ENCODE peak calls at places on chromosomes 12 and 14, in seven cellular contexts. R is heart right ventricle, J is endodermal cell, I is tibial artery, M is left ventricle myocardium inferior, L is IMR-90, S is stomach. K is an unnamed sample. For H3K36me3 and H3K4me1, the result is how much of the 10 kb centered on the place peaks cover.

GRCh38 chr12:122961551-122962329 is 4.5 kb downstream of the ABCB9 start:
- DNase-seq in I (no peak), M (no peak), R (no peak), L (no peak), J (no peak), S (peak), K (no peak)

GRCh38 chr14:89911018-89911919 is 43.3 kb downstream of the EFCAB11 start:
- DNase-seq in L (peak), J (peak), S (peak), I (no peak), M (no peak), R (no peak), K (no peak)

GRCh38 chr12:62957233-62957953 is 22.4 kb upstream of the PPM1H start:
- DNase-seq in I (no peak), J (peak), R (no peak), L (no peak), S (no peak), M (no peak), K (no peak)

GRCh38 chr12:16573652-16574077 is 32.3 kb downstream of the LMO3 start:
- DNase-seq in I (peak), L (peak), J (peak), M (peak), R (no peak), S (no peak), K (no peak)

GRCh38 chr12:67980391-67980790 is 8.9 kb upstream of the IFNG-AS1 start:
- DNase-seq in L (peak), S (no peak), J (no peak), R (no peak), I (no peak), M (no peak), K (no peak)

GRCh38 chr14:96091941-96092411 is 52.8 kb downstream of the C14orf132 start:
- DNase-seq in J (no peak), I (peak), M (no peak), L (no peak), R (no peak), S (no peak), K (no peak)

GRCh38 chr12:53066594-53066978 is 12.6 kb downstream of the SPRYD3 start:
- DNase-seq in M (no peak), L (no peak), S (peak), J (no peak), R (no peak), I (no peak), K (no peak)

GRCh38 chr14:35261774-35262173 is 30.4 kb upstream of the PSMA6 start:
- DNase-seq in L (peak), I (no peak), J (no peak), M (no peak), R (no peak), S (no peak), K (no peak)

GRCh38 chr14:20460458-20461229 is 590 bp downstream of the PIP4P1 start:
- DNase-seq in L (no peak), S (peak), R (no peak), J (peak), M (no peak), I (peak), K (peak)

GRCh38 chr14:97458302-97459137 is 661.3 kb downstream of the VRK1 start:
- DNase-seq in L (no peak), S (peak), M (no peak), J (peak), R (peak), I (no peak), K (peak)

DNA sequence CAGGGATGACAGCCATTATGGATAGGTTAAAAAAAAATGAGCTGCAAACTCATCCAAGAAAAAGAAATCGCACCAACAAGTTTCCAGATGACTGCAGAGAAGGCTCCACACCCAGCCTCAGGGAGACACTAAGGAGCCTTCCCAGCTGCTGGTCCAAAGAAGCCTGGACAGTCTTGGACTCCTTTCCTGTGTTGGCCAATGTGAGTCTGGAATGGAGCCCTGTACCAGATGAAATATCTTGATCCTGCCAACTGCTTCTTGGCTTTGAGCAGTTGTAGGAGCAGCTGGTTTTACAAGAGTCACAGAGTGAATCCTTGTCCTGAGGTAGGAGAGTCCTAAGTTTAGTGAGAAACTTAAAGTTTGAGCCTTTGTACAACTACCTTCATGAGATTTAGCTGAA is 44.4 kb downstream of the SLC38A1 start:
- DNase-seq in L (peak), J (no peak), I (peak), M (peak), S (no peak), R (no peak), K (no peak)
- H3K36me3 ChIP-seq in L (under half), J (half or more), I (under half), M (under half), S (under half), R (under half), K (under half)

GRCh38 chr12:113863455-113863845 is 102.7 kb downstream of the RBM19 start:
- DNase-seq in L (peak), S (no peak), M (no peak), I (no peak), J (no peak), R (no peak), K (no peak)
- H3K27ac ChIP-seq in L (peak), S (no peak), M (no peak), I (no peak), J (no peak), R (no peak), K (no peak)

DNA sequence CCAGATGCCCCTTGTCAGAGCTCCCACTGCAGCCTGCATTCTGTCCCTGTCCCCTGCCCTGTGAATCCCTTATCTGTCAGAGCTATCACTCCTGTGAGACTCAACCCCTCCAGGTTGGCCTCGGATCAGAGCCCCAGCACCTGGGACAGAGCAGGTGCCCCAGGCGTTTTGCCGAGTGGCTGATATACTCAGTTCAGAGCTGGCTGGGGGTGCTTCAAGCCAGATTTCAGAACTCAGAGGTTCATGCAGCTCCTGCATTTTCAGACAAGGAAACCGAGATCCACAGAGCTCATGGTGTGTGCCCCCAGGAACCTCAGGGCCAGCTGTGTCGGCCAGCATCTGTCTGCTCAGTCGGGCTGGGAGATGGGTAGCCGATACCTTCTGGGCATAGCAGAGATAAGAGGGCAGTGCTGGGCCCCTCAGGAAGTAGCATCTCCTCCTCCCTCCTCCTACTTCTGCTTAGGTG is 228.0 kb upstream of the RTL1 start:
- DNase-seq in I (no peak), M (no peak), S (no peak), L (no peak), J (peak), R (no peak), K (peak)
- H3K4me1 ChIP-seq in I (under half), M (under half), S (under half), L (under half), J (under half), R (under half), K (under half)

GRCh38 chr12:106067606-106068205 is 71.0 kb downstream of the NUAK1 start:
- DNase-seq in I (no peak), L (no peak), S (no peak), J (no peak), M (no peak), R (no peak), K (no peak)

GRCh38 chr12:106068296-106068695 is 70.5 kb downstream of the NUAK1 start:
- DNase-seq in S (no peak), J (no peak), M (no peak), L (no peak), R (no peak), I (no peak), K (no peak)

GRCh38 chr12:106070611-106071010 is 68.1 kb downstream of the NUAK1 start:
- DNase-seq in J (peak), M (no peak), R (no peak), I (no peak), S (no peak), L (no peak), K (no peak)

GRCh38 chr12:106071686-106072085 is 67.1 kb downstream of the NUAK1 start:
- DNase-seq in J (no peak), M (no peak), I (no peak), S (no peak), R (no peak), L (peak), K (no peak)

DNA sequence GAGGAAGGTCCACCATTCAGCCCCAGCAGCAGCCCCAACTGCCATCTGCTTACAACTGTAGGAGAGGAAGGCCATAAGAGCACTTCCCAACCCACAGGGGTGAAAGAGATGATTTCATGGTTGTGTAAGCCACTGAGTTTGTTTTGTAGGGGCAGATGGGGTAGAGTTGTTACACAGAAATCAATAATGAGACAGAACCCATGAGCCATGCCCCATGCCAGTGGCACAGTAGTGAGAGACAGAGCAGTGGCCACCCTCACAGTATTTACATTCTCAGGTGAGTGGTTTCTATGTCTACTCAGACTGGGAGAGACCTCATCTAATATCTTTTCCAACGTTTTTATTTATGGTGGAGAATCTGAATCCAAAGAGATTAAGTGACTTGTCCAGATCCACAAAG is 68.6 kb downstream of the NUAK1 start:
- DNase-seq in M (no peak), R (no peak), I (no peak), S (no peak), J (peak), L (no peak), K (no peak)
- H3K36me3 ChIP-seq in M (half or more), R (under half), I (under half), S (under half), J (half or more), L (under half), K (under half)

GRCh38 chr12:39464976-39465375 is 22.1 kb upstream of the KIF21A start:
- DNase-seq in R (no peak), J (no peak), L (no peak), S (no peak), I (no peak), M (no peak), K (no peak)

GRCh38 chr12:39459027-39459434 is 16.1 kb upstream of the KIF21A start:
- DNase-seq in L (no peak), I (no peak), R (no peak), J (no peak), S (no peak), M (no peak), K (no peak)

DNA sequence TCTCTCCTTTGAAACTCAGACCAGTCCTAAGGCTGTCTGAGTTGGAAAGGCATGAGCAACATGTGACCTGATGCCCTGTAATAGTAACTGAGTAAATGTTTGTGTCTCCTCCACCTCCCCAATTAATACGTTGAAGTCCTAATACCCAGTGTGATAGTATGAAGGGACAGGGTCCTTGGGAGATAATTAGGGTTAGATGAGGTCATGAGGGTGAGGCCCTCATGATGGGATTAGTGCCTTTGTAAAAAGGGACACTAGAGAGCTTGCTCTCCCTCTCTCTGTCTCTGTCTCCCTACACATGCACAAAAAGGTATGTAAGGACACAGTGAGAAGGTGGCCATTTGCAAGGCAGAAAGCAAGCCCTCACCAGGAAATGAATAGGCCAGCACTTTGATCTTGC is 18.1 kb upstream of the KIF21A start:
- DNase-seq in R (no peak), I (no peak), M (no peak), L (no peak), S (no peak), J (no peak), K (no peak)
- H3K27ac ChIP-seq in R (no peak), I (no peak), M (no peak), L (no peak), S (no peak), J (no peak), K (no peak)

GRCh38 chr14:73759183-73759713 is 45.1 kb upstream of the PNMA1 start:
- DNase-seq in S (peak), R (peak), I (peak), L (peak), J (peak), M (peak), K (peak)
- H3K4me1 ChIP-seq in S (half or more), R (half or more), I (half or more), L (under half), J (under half), M (half or more), K (half or more)

GRCh38 chr12:119676573-119676972 is 8.6 kb downstream of the PRKAB1 start:
- DNase-seq in J (no peak), R (no peak), L (no peak), M (no peak), S (no peak), I (no peak), K (no peak)

GRCh38 chr12:119676022-119676421 is 8.1 kb downstream of the PRKAB1 start:
- DNase-seq in L (no peak), M (no peak), S (no peak), I (no peak), J (no peak), R (no peak), K (no peak)

GRCh38 chr12:119673634-119674033 is 5.7 kb downstream of the PRKAB1 start:
- DNase-seq in S (no peak), L (no peak), M (peak), J (no peak), R (no peak), I (no peak), K (no peak)

GRCh38 chr12:119672194-119672593 is 4.3 kb downstream of the PRKAB1 start:
- DNase-seq in S (no peak), J (no peak), R (no peak), I (no peak), L (no peak), M (no peak), K (no peak)

GRCh38 chr12:119674560-119674959 is 6.6 kb downstream of the PRKAB1 start:
- DNase-seq in S (no peak), I (no peak), L (no peak), R (no peak), J (no peak), M (no peak), K (no peak)
- H3K36me3 ChIP-seq in S (half or more), I (half or more), L (half or more), R (under half), J (half or more), M (half or more), K (half or more)

DNA sequence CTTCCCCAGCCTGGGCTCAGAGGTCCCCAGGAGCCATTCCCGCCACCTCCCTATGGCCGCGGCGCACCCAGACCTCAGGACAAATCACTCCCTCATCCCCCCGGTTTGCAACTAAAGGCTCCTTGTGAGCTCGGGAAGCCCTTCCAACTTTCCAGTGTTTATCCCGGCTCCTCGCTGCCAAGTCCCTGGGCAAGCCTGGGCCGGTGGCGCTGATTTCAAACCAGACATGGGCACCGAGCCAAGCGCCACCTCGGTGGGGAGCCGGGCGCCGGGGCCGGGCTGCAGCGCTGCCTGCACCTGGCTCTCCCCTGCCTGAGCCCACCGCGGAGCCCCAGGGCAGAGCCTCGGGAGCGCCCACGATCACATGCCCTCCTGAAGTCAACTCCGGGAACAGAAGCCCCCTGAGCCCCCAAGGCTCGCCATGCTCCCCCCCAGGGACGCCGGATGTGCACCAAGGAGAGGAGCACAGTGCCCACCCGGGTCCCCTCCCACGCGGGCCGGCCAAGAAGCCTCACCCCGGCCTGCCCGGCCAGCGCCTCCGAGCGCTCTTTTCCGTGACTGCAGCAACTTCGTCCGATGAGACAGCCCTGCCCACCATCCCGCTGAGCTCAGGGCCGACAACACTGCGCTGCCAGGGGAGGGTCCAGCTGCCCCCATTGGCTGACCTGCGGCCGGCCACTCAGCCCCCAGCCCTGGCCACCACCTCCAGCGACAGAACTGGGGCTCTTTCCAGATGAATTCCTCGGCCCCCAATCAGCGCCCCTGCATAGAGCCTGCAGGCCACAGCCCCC is 50.0 kb downstream of the NCOR2 start:
- DNase-seq in J (no peak), L (peak), I (peak), R (peak), S (peak), M (peak), K (no peak)
- H3K27ac ChIP-seq in J (peak), L (peak), I (peak), R (peak), S (peak), M (peak), K (no peak)

DNA sequence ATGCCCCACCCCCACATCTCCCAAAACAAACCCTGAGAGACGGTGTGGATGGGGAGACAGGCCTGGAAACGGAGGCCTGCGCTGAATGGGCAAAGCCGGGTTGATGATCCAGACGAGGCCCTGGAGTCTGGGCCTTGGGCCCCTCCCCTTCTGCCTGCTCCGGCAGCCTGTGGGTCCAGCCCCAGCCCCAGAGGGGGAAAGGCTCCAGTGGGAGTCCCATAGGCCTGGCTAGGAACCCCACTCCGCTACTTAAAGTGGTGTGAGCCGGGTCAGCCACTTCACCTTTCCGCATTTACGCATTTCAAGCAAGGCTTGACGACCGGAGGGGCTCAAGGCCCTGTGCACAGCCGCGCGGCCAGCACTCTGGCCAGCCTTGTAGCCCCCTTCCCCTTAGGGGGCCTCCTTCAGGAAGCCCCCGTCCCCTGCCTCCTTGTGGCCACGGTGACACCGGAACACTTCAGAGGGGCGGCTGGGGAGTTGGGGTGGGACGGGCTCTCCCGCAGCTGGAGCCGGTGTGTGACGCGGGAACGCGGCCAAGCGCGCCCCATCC is 608 bp upstream of the TNFAIP2 start:
- DNase-seq in J (peak), R (no peak), M (peak), S (no peak), I (no peak), L (no peak), K (no peak)
- H3K4me1 ChIP-seq in J (under half), R (half or more), M (half or more), S (half or more), I (half or more), L (under half), K (under half)